ENCODE peak calls at places on chromosome 3, in nine cellular contexts. G is adrenal gland, J is HCT116, T is body of pancreas, F is K562, D is heart left ventricle, P is A549, C is ovary, Y is gastrocnemius medialis. I is an unnamed sample. For H3K4me1, the result is how much of the 10 kb centered on the place peaks cover.

GRCh38 chr3:13135811-13136321 is 62.6 kb upstream of the IQSEC1 start:
- DNase-seq in G (peak), J (no peak), T (peak), F (no peak), D (no peak), P (no peak), C (peak), Y (no peak), I (no peak)

GRCh38 chr3:187318819-187319616 is 27.5 kb upstream of the MASP1 start:
- DNase-seq in G (peak), J (peak), T (peak), F (peak), D (peak), P (peak), C (peak), Y (no peak), I (peak)

GRCh38 chr3:181739628-181740027 is 27.9 kb downstream of the SOX2 start:
- DNase-seq in G (no peak), J (peak), T (no peak), F (no peak), D (no peak), P (no peak), C (no peak), Y (no peak), I (no peak)

GRCh38 chr3:69290006-69290405 is 95.9 kb downstream of the FRMD4B start:
- DNase-seq in G (no peak), J (no peak), T (no peak), F (no peak), D (peak), P (no peak), C (no peak), Y (no peak), I (no peak)

GRCh38 chr3:149480326-149481017 is 6.0 kb downstream of the TM4SF4 start:
- DNase-seq in G (peak), J (peak), T (peak), F (peak), D (peak), P (peak), C (peak), Y (peak), I (peak)

GRCh38 chr3:23877324-23877980 is 39.3 kb downstream of the NKIRAS1 start:
- DNase-seq in G (peak), J (no peak), T (no peak), F (no peak), D (no peak), P (peak), C (no peak), Y (no peak), I (no peak)

GRCh38 chr3:107464037-107464436 is 58.7 kb upstream of the BBX start:
- DNase-seq in G (no peak), J (no peak), T (no peak), F (peak), D (no peak), P (no peak), C (no peak), Y (no peak), I (no peak)

GRCh38 chr3:54038391-54038790 is 84.0 kb upstream of the CACNA2D3 start:
- DNase-seq in G (no peak), J (no peak), T (no peak), F (no peak), D (no peak), P (no peak), C (no peak), Y (no peak), I (no peak)

GRCh38 chr3:23778451-23778850 is 27.3 kb upstream of the UBE2E1 start:
- DNase-seq in G (no peak), J (no peak), T (no peak), F (no peak), D (no peak), P (no peak), C (no peak), Y (no peak), I (no peak)

GRCh38 chr3:38960042-38960622 is 91.6 kb downstream of the SCN11A start:
- DNase-seq in G (no peak), J (no peak), T (peak), F (no peak), D (no peak), P (no peak), C (no peak), Y (no peak), I (no peak)

GRCh38 chr3:11653298-11654055 is 9.8 kb upstream of the VGLL4 start:
- DNase-seq in G (no peak), J (no peak), T (peak), F (no peak), D (no peak), P (no peak), C (no peak), Y (no peak), I (no peak)

GRCh38 chr3:127395663-127396320 is 107.9 kb upstream of the PRR20G start:
- DNase-seq in G (no peak), J (no peak), T (no peak), F (no peak), D (no peak), P (no peak), C (no peak), Y (no peak), I (no peak)

GRCh38 chr3:113250566-113250965 is 39.2 kb downstream of the BOC start:
- DNase-seq in G (no peak), J (no peak), T (no peak), F (no peak), D (no peak), P (no peak), C (no peak), Y (no peak), I (no peak)

GRCh38 chr3:129533406-129533805 is 5.0 kb downstream of the RHO start:
- DNase-seq in G (no peak), J (no peak), T (no peak), F (no peak), D (no peak), P (no peak), C (no peak), Y (no peak), I (no peak)

GRCh38 chr3:45064512-45065372 is 38.6 kb downstream of the CLEC3B start:
- DNase-seq in G (peak), J (peak), T (no peak), F (peak), D (peak), P (no peak), C (no peak), Y (no peak), I (no peak)
- TF ChIP-seq POLR2A in G (no peak), J (no peak), T (no peak), F (peak), D (peak), P (no peak), C (no peak), Y (no peak), I (no peak)

GRCh38 chr3:50502584-50503423 is 630 bp downstream of the CACNA2D2 start:
- DNase-seq in G (no peak), J (no peak), T (no peak), F (no peak), D (no peak), P (no peak), C (peak), Y (no peak), I (no peak)
- H3K4me3 ChIP-seq in G (no peak), J (peak), T (no peak), F (peak), D (peak), P (peak), C (peak), Y (peak), I (peak)

DNA sequence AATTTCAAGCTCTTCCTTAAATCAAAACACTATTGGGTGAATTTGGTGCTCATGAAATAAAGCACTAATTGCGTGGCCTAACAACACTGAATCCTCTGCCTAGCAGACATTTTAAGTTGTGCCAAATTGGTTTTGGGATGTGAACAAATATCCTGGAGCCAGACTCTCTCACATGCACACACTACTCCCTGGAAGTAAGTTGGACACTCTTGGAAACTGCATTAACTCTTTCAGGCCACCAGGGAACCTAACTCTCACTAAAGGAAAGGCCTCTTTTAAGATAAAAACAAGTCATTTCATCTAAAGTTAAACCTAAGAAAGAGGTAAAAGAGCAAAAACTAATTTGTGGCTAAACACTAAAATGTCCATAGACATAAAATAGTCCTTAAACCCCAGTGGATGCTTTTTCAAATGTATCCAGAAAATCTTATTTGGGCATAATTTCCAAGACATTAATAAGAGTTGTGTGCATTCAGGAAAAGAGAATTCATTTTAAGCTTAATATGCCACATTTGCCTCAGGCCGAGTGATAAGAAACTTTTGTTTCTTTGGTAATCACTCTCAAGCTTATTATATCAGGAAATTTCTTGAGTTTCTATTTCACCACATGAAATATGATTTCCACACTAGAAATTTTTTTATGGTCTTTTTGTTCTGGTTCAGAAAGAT is 61.8 kb downstream of the ZBTB20 start:
- DNase-seq in G (no peak), J (no peak), T (no peak), F (no peak), D (no peak), P (peak), C (no peak), Y (no peak), I (no peak)
- H3K4me1 ChIP-seq in G (under half), J (under half), T (under half), F (under half), D (under half), P (under half), C (under half), Y (under half), I (under half)

DNA sequence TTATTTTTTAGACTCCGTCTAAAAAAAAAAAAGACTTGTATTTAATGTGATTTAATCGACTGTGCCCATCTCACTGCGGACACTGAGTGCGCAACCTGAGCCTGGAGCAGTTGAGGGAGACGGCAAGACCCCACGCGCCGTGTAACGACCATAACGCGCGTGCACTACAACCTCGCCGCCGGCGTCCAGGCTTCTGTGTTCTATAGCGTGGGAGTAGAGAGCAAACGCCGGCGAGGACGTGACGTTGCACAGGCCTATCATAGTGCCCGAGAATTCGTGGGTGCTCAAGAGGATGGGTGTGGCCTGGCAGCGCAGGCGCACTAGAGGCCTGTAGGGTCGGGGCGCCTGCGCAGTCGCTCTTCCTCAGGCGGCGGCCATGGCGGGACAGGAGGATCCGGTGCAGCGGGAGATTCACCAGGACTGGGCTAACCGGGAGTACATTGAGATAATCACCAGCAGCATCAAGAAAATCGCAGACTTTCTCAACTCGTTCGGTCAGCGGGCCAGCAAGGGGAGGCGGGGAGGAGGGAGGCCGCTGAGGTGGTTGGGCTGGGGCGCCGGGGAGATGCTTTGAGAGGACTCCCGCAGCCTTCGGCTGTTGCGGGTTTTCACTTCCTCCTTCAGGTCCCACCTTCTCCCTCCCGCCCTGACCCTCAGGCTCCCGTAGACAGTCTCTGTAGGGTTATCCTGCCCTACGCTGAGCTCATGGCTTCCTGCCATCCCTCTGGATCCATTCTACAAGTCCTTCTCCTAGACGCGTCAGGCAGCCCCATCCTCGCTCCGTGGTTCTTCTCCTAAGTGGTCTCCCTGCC is at the start of gene BRK1:
- DNase-seq in G (peak), J (peak), T (peak), F (peak), D (peak), P (peak), C (peak), Y (peak), I (peak)
- TF ChIP-seq POLR2A in G (peak), J (peak), T (peak), F (peak), D (peak), P (peak), C (peak), Y (peak), I (peak)

DNA sequence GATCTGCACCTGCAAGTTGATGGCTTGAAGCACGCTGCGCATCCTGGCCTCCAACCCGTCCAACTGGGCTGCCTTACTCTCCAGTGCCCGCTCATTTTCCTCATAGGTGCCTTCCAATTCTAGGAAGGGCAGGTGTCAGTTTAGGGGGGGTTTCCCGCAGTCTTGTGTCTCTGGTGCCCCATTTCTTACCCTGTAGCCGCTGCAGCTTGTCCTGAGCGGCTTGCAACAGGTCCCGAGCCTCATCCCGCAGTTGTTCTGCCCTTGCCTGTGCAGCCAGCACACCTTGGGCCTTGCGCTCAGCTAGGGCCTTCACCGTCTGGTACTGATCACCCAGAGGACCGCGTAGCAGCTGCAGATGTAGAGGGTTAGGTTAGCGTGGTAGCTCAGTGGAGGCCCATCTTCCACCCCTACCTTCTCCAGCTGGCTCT is 635 bp upstream of the USP19 start:
- DNase-seq in G (no peak), J (no peak), T (no peak), F (no peak), D (no peak), P (no peak), C (no peak), Y (no peak), I (no peak)
- H3K4me3 ChIP-seq in G (no peak), J (peak), T (no peak), F (peak), D (peak), P (peak), C (peak), Y (peak), I (no peak)

GRCh38 chr3:46972396-46972795 is 4.1 kb downstream of the CCDC12 start:
- DNase-seq in G (no peak), J (no peak), T (no peak), F (no peak), D (no peak), P (no peak), C (no peak), Y (no peak), I (no peak)
- H3K4me1 ChIP-seq in G (under half), J (under half), T (half or more), F (half or more), D (under half), P (half or more), C (under half), Y (half or more), I (under half)

DNA sequence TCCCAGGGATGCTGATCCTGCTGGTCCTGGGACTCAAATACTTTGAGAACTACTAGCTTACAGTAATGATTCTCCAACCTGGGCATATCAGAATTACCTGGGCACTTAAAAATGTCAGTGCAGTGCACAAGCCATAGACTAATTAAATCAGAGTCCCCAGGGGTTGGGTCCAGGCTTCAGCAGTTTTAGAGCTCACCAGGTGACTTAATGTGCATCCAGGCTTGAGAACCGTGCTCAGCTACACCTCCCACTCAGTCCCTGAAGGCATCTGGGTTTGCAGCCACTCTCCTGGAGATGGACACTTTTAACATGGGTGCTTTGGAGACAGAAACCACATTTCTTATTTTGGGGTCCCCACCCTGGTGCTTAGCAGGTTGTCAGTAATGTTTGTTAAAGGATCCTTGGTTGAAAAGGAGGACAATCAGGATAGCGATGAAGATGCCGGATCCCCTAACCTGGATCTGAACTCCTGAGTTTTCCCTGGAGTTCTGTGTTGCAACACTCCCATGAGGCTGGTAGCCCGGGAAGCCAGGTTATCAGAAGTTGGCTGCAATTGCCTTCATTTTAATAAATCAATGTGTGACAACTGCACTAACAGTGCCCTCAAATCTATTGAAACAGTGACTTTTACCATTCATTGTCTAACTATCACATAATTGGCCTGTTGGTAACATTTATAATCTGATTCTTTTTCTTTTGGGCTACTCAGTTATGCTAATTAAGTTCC is 48.1 kb downstream of the BFSP2 start:
- DNase-seq in G (no peak), J (no peak), T (peak), F (no peak), D (no peak), P (no peak), C (no peak), Y (no peak), I (no peak)
- TF ChIP-seq POLR2A in G (no peak), J (no peak), T (no peak), F (no peak), D (no peak), P (no peak), C (no peak), Y (no peak), I (no peak)

GRCh38 chr3:44883999-44884431 is 9.6 kb downstream of the TGM4 start:
- DNase-seq in G (no peak), J (peak), T (no peak), F (no peak), D (no peak), P (peak), C (no peak), Y (no peak), I (no peak)
- H3K4me3 ChIP-seq in G (no peak), J (no peak), T (no peak), F (no peak), D (no peak), P (no peak), C (no peak), Y (no peak), I (no peak)

I was measured in tibial nerve.